ENCODE peak calls at places on chromosomes 7 and 10, in eight cellular contexts. U, G, B, H, O, Q, L and T are unnamed samples.
A peak's percentile ranks its signal among the peaks of the same experiment; 100 is the strongest.

GRCh38 chr7:139482662-139483466 is 609 bp downstream of the KLRG2 start:
- DNase-seq in O (no peak), L (no peak), H (no peak), G (no peak), U (no peak), Q (no peak), B (peak; percentile 70), T (no peak)

GRCh38 chr7:142811154-142811737 is 40.5 kb downstream of the PRSS2 start:
- DNase-seq in O (no peak), B (peak; percentile 58), U (no peak), G (no peak), L (peak; percentile 79), H (no peak), Q (peak; percentile 54), T (no peak)

GRCh38 chr10:117442944-117443676 is 67.9 kb upstream of the PDZD8 start:
- DNase-seq in O (peak; percentile 5), L (peak; percentile 5), B (peak; percentile 83), U (no peak), Q (peak; percentile 32), G (peak; percentile 47), H (peak; percentile 14), T (peak; percentile 97)

GRCh38 chr10:119518936-119519335 is 23.6 kb downstream of the RGS10 start:
- DNase-seq in G (no peak), Q (no peak), L (no peak), B (peak; percentile 41), O (no peak), U (no peak), H (no peak), T (no peak)

GRCh38 chr7:1566687-1567081 is 3.1 kb downstream of the PSMG3 start:
- DNase-seq in H (no peak), U (no peak), B (no peak), Q (no peak), L (no peak), G (no peak), O (no peak), T (no peak)

GRCh38 chr10:14571866-14572507 is 202.7 kb downstream of the FAM107B start:
- DNase-seq in G (peak; percentile 41), Q (peak; percentile 59), U (no peak), H (no peak), O (no peak), L (peak; percentile 89), B (no peak), T (no peak)

GRCh38 chr7:65404020-65404419 is 30.4 kb downstream of the ZNF92 start:
- DNase-seq in H (no peak), U (no peak), O (no peak), L (no peak), B (no peak), Q (no peak), G (no peak), T (no peak)

GRCh38 chr10:132875435-132875834 is 66.9 kb downstream of the CFAP46 start:
- DNase-seq in B (no peak), L (no peak), H (no peak), Q (no peak), O (no peak), G (no peak), U (no peak), T (no peak)

GRCh38 chr7:40899151-40899550 is 764.3 kb downstream of the SUGCT start:
- DNase-seq in H (no peak), O (no peak), G (no peak), Q (no peak), B (peak; percentile 31), L (no peak), U (no peak), T (no peak)

GRCh38 chr7:98472391-98473002 is 71.6 kb upstream of the BAIAP2L1 start:
- DNase-seq in U (no peak), O (no peak), G (no peak), Q (no peak), L (no peak), H (no peak), B (no peak), T (no peak)

GRCh38 chr10:70849582-70850016 is 33.9 kb downstream of the SGPL1 start:
- DNase-seq in O (no peak), H (no peak), U (no peak), L (no peak), Q (peak; percentile 95), G (no peak), B (no peak), T (no peak)

GRCh38 chr7:123789817-123790216 is 41.0 kb upstream of the WASL start:
- DNase-seq in G (no peak), H (no peak), O (no peak), B (no peak), Q (no peak), U (no peak), L (no peak), T (no peak)

GRCh38 chr10:114498413-114499111 is 94.3 kb upstream of the AFAP1L2 start:
- DNase-seq in B (no peak), Q (no peak), G (no peak), L (no peak), O (no peak), U (no peak), H (no peak), T (no peak)

GRCh38 chr7:116592445-116592844 is 67.6 kb downstream of the CAV1 start:
- DNase-seq in H (no peak), O (no peak), U (no peak), L (no peak), G (no peak), B (no peak), Q (no peak), T (no peak)

GRCh38 chr7:105000927-105001336 is 13.1 kb upstream of the KMT2E start:
- DNase-seq in L (no peak), G (no peak), H (no peak), Q (no peak), B (no peak), U (no peak), O (no peak), T (no peak)

GRCh38 chr10:16828114-16828568 is 10.9 kb upstream of the RSU1 start:
- DNase-seq in U (no peak), B (peak; percentile 66), H (peak; percentile 20), G (no peak), Q (peak; percentile 83), L (peak; percentile 67), O (peak; percentile 41), T (peak; percentile 80)

GRCh38 chr7:80916770-80917681 is 1.8 kb downstream of the SEMA3C start:
- DNase-seq in U (no peak), Q (peak; percentile 89), O (no peak), G (no peak), B (no peak), H (no peak), L (no peak), T (no peak)

GRCh38 chr10:43217563-43218205 is 49.2 kb downstream of the RASGEF1A start:
- DNase-seq in U (no peak), B (no peak), G (no peak), H (no peak), O (no peak), L (no peak), Q (no peak), T (no peak)

GRCh38 chr7:151017953-151018420 is 6.3 kb downstream of the ATG9B start:
- DNase-seq in L (peak; percentile 72), Q (peak; percentile 25), H (no peak), O (peak; percentile 68), B (peak; percentile 95), G (no peak), U (peak; percentile 66), T (peak; percentile 79)

GRCh38 chr10:125004571-125005311 is 62.8 kb downstream of the ZRANB1 start:
- DNase-seq in Q (no peak), G (no peak), L (no peak), H (no peak), O (no peak), U (no peak), B (no peak), T (peak; percentile 58)

GRCh38 chr7:37320840-37321468 is 127.7 kb downstream of the ELMO1 start:
- DNase-seq in G (no peak), L (no peak), U (no peak), B (no peak), H (no peak), Q (no peak), O (no peak), T (no peak)

GRCh38 chr7:55524558-55525310 is 47.6 kb downstream of the VOPP1 start:
- DNase-seq in U (no peak), L (no peak), O (no peak), H (no peak), G (no peak), B (no peak), Q (no peak), T (no peak)

GRCh38 chr7:80732635-80733034 is 94.2 kb downstream of the CD36 start:
- DNase-seq in B (peak; percentile 12), H (no peak), L (no peak), O (no peak), G (no peak), U (no peak), Q (no peak), T (no peak)

GRCh38 chr7:6106140-6106904 is 75.1 kb downstream of the ANKRD61 start:
- DNase-seq in Q (peak; percentile 38), G (no peak), O (no peak), L (peak; percentile 46), H (no peak), B (peak; percentile 36), U (no peak), T (no peak)

GRCh38 chr10:15455456-15455855 is 84.4 kb upstream of the FAM171A1 start:
- DNase-seq in H (no peak), B (no peak), G (no peak), O (no peak), U (no peak), L (no peak), Q (no peak), T (no peak)

GRCh38 chr7:157160433-157160832 is 21.7 kb downstream of the UBE3C start:
- DNase-seq in G (no peak), H (no peak), U (no peak), L (no peak), Q (no peak), B (no peak), O (no peak), T (no peak)

GRCh38 chr7:2116903-2117680 is 115.7 kb downstream of the MAD1L1 start:
- DNase-seq in U (peak; percentile 64), Q (peak; percentile 34), L (no peak), H (no peak), B (no peak), G (no peak), O (no peak), T (no peak)

GRCh38 chr10:3237055-3237454 is 64.5 kb upstream of the PITRM1 start:
- DNase-seq in L (no peak), U (no peak), H (no peak), B (no peak), O (no peak), G (no peak), Q (no peak), T (no peak)